ENCODE peak calls at places on chromosome 14, in five cellular contexts. One of them, this sample, is unnamed.

GRCh38 chr14:21070610-21071224 is 613 bp downstream of the ARHGEF40 start:
- DNase-seq in H9: peak
- DNase-seq in H1: peak
- DNase-seq in mesenchymal stem cell: peak
- DNase-seq in trophoblast cell: peak
- DNase-seq in this sample: peak

GRCh38 chr14:73467377-73467776 is 9.0 kb upstream of the NUMB start:
- DNase-seq in H9: no peak
- DNase-seq in H1: no peak
- DNase-seq in mesenchymal stem cell: peak
- DNase-seq in trophoblast cell: peak
- DNase-seq in this sample: no peak

GRCh38 chr14:68248481-68249255 is 429.1 kb downstream of the RAD51B start:
- DNase-seq in H9: no peak
- DNase-seq in H1: peak
- DNase-seq in mesenchymal stem cell: peak
- DNase-seq in trophoblast cell: peak
- DNase-seq in this sample: peak

GRCh38 chr14:46322076-46322475 is 329.5 kb downstream of the RPL10L start:
- DNase-seq in H9: peak
- DNase-seq in H1: no peak
- DNase-seq in mesenchymal stem cell: peak
- DNase-seq in trophoblast cell: peak
- DNase-seq in this sample: peak

GRCh38 chr14:61280092-61280525 is 1.0 kb downstream of the TMEM30B start:
- DNase-seq in H9: no peak
- DNase-seq in H1: peak
- DNase-seq in mesenchymal stem cell: no peak
- DNase-seq in trophoblast cell: no peak
- DNase-seq in this sample: no peak

GRCh38 chr14:58282925-58283593 is 15.3 kb upstream of the ARID4A start:
- DNase-seq in H9: no peak
- DNase-seq in H1: no peak
- DNase-seq in mesenchymal stem cell: no peak
- DNase-seq in trophoblast cell: no peak
- DNase-seq in this sample: no peak

GRCh38 chr14:92676031-92676430 is 72.4 kb downstream of the LGMN start:
- DNase-seq in H9: no peak
- DNase-seq in H1: no peak
- DNase-seq in mesenchymal stem cell: no peak
- DNase-seq in trophoblast cell: no peak
- DNase-seq in this sample: no peak

GRCh38 chr14:99378782-99379214 is 101.9 kb downstream of the SETD3 start:
- DNase-seq in H9: no peak
- DNase-seq in H1: no peak
- DNase-seq in mesenchymal stem cell: peak
- DNase-seq in trophoblast cell: peak
- DNase-seq in this sample: no peak

GRCh38 chr14:35333797-35334743 is 41.9 kb downstream of the PSMA6 start:
- DNase-seq in H9: no peak
- DNase-seq in H1: peak
- DNase-seq in mesenchymal stem cell: no peak
- DNase-seq in trophoblast cell: no peak
- DNase-seq in this sample: no peak

GRCh38 chr14:69773571-69774276 is 6.8 kb downstream of the SRSF5 start:
- DNase-seq in H9: no peak
- DNase-seq in H1: no peak
- DNase-seq in mesenchymal stem cell: peak
- DNase-seq in trophoblast cell: peak
- DNase-seq in this sample: no peak

GRCh38 chr14:74543771-74544170 is 50.2 kb downstream of the ISCA2 start:
- DNase-seq in H9: no peak
- DNase-seq in H1: no peak
- DNase-seq in mesenchymal stem cell: no peak
- DNase-seq in trophoblast cell: no peak
- DNase-seq in this sample: no peak

GRCh38 chr14:75984674-75985073 is 889 bp upstream of the IFT43 start:
- DNase-seq in H9: no peak
- DNase-seq in H1: no peak
- DNase-seq in mesenchymal stem cell: no peak
- DNase-seq in trophoblast cell: no peak
- DNase-seq in this sample: no peak

GRCh38 chr14:52032196-52032865 is 36.5 kb downstream of the NID2 start:
- DNase-seq in H9: no peak
- DNase-seq in H1: no peak
- DNase-seq in mesenchymal stem cell: peak
- DNase-seq in trophoblast cell: no peak
- DNase-seq in this sample: no peak

DNA sequence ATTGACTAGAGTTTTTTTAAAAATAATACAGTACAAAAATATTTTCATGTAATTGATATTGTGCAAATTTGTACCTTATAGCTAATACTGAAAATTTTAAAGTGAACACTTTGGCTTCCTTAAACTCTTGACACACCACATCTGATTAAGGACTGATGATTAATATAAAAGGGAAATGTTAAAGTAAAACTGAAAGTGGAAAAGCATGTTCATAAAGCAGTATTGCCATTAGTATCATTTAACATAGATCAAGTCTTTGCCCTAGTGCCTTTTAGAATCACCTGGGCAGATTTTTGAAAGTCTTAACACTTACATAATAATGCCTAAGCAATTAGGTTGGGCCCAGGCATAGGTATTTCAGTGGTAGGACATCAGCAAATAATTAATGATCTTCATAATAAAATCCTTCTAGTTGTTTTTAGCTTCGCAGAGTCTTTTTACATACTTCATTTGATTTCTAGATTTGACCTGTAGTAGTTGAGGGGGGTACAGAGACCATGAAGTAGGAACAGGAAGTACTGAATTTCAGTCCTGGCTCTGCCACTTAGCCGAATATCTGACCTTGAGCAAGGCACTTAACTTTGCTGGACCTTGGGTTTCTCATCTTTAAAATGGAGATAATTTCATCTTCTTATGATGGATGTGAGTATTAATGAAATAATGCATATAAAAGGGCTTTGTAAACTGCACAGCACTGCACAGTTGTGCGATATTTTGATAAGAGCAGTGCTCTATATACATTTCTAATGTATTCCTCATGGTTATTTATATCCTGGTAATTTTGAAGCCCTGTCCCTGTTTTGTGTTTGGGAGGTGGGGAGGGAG is 43.7 kb downstream of the MARK3 start:
- DNase-seq in H9: no peak
- DNase-seq in H1: no peak
- DNase-seq in mesenchymal stem cell: no peak
- DNase-seq in trophoblast cell: no peak
- DNase-seq in this sample: no peak
- H2BK12ac ChIP-seq in H9: no peak
- H2BK12ac ChIP-seq in H1: no peak
- H2BK12ac ChIP-seq in mesenchymal stem cell: no peak
- H2BK12ac ChIP-seq in trophoblast cell: no peak
- H2BK12ac ChIP-seq in this sample: no peak

GRCh38 chr14:64347748-64348147 is 40.4 kb upstream of the MTHFD1 start:
- DNase-seq in H9: no peak
- DNase-seq in H1: no peak
- DNase-seq in mesenchymal stem cell: no peak
- DNase-seq in trophoblast cell: no peak
- DNase-seq in this sample: no peak
- H2BK12ac ChIP-seq in H9: no peak
- H2BK12ac ChIP-seq in H1: no peak
- H2BK12ac ChIP-seq in mesenchymal stem cell: no peak
- H2BK12ac ChIP-seq in trophoblast cell: no peak
- H2BK12ac ChIP-seq in this sample: no peak

GRCh38 chr14:95402612-95403011 is 82.9 kb upstream of the CLMN start:
- DNase-seq in H9: no peak
- DNase-seq in H1: no peak
- DNase-seq in mesenchymal stem cell: no peak
- DNase-seq in trophoblast cell: no peak
- DNase-seq in this sample: no peak

GRCh38 chr14:95397325-95397724 is 77.6 kb upstream of the CLMN start:
- DNase-seq in H9: no peak
- DNase-seq in H1: no peak
- DNase-seq in mesenchymal stem cell: no peak
- DNase-seq in trophoblast cell: no peak
- DNase-seq in this sample: no peak

GRCh38 chr14:95398630-95399547 is 79.2 kb upstream of the CLMN start:
- DNase-seq in H9: no peak
- DNase-seq in H1: no peak
- DNase-seq in mesenchymal stem cell: no peak
- DNase-seq in trophoblast cell: no peak
- DNase-seq in this sample: no peak

GRCh38 chr14:95406756-95407155 is 87.0 kb upstream of the CLMN start:
- DNase-seq in H9: no peak
- DNase-seq in H1: no peak
- DNase-seq in mesenchymal stem cell: no peak
- DNase-seq in trophoblast cell: no peak
- DNase-seq in this sample: no peak

GRCh38 chr14:95402184-95402583 is 82.5 kb upstream of the CLMN start:
- DNase-seq in H9: no peak
- DNase-seq in H1: no peak
- DNase-seq in mesenchymal stem cell: no peak
- DNase-seq in trophoblast cell: no peak
- DNase-seq in this sample: no peak
- H2BK12ac ChIP-seq in H9: no peak
- H2BK12ac ChIP-seq in H1: no peak
- H2BK12ac ChIP-seq in mesenchymal stem cell: no peak
- H2BK12ac ChIP-seq in trophoblast cell: no peak
- H2BK12ac ChIP-seq in this sample: no peak

GRCh38 chr14:54138354-54139038 is 181.9 kb upstream of the BMP4 start:
- DNase-seq in H9: no peak
- DNase-seq in H1: no peak
- DNase-seq in mesenchymal stem cell: peak
- DNase-seq in trophoblast cell: no peak
- DNase-seq in this sample: no peak
- H2BK12ac ChIP-seq in H9: no peak
- H2BK12ac ChIP-seq in H1: no peak
- H2BK12ac ChIP-seq in mesenchymal stem cell: no peak
- H2BK12ac ChIP-seq in trophoblast cell: no peak
- H2BK12ac ChIP-seq in this sample: no peak

DNA sequence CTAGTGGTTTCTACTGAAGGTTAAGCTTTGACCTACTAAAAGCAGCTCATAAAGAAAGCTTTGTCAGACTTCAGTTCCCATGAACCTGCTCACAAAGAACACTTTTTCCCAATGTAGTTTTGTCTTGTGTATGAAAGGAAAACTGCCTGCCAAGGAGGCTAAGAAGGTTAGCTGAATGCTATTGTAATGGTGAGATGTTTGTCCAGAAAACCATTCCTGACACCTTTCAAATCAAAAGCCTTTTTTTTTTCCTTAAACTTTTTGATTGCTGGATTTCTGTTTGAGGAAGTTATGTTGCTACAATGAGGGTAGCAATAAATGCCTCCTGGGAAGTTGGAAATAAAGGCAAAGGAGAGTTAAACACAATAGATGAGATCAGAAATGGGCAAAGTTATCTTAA is 27.3 kb downstream of the TECPR2 start:
- DNase-seq in H9: no peak
- DNase-seq in H1: no peak
- DNase-seq in mesenchymal stem cell: no peak
- DNase-seq in trophoblast cell: no peak
- DNase-seq in this sample: no peak
- H2BK12ac ChIP-seq in H9: no peak
- H2BK12ac ChIP-seq in H1: no peak
- H2BK12ac ChIP-seq in mesenchymal stem cell: no peak
- H2BK12ac ChIP-seq in trophoblast cell: no peak
- H2BK12ac ChIP-seq in this sample: no peak

DNA sequence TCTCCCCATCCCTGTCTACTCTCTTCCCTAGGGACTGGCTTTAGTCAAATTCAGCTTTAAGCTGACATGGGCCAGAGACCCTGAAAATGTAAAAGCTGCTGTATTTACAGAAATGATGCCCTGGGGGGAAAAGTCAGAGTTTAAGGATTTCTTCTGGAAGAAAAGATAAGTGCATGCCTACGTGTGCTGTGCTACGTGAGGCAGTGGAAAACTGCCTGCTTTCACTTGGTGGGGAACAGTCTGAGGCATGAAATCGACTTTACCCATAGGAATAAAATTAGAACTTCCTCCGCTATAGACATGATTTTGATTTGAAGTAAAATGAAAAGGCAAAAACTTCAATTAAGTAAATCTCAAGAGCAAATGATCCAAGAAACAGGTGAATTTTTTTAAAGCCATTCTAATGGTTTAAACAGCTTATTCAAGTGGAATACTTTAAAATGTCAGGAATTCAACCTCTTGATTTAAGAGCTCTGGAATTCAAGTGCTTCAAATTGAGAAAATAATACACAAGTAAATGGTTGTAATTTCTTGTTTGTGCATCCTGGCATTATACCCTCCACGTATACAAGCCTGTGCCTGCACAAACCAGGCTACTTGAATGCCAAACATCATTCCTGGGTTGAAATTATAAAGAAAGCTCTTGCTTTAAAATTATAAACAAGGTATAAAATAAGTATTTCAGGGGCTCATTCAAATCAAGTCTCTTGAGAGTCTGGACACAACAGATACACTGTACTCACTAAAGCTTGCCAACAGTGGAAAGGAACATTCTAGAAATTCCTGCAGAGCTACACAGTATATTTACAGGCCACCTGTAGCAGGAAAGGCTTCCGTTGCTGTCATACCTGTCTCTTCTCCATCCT is 168.4 kb downstream of the FOXN3 start:
- DNase-seq in H9: no peak
- DNase-seq in H1: no peak
- DNase-seq in mesenchymal stem cell: no peak
- DNase-seq in trophoblast cell: peak
- DNase-seq in this sample: no peak
- H2BK12ac ChIP-seq in H9: no peak
- H2BK12ac ChIP-seq in H1: no peak
- H2BK12ac ChIP-seq in mesenchymal stem cell: no peak
- H2BK12ac ChIP-seq in trophoblast cell: no peak
- H2BK12ac ChIP-seq in this sample: no peak

GRCh38 chr14:25413058-25413457 is 363.1 kb upstream of the STXBP6 start:
- DNase-seq in H9: no peak
- DNase-seq in H1: no peak
- DNase-seq in mesenchymal stem cell: no peak
- DNase-seq in trophoblast cell: no peak
- DNase-seq in this sample: no peak
- H2BK12ac ChIP-seq in H9: no peak
- H2BK12ac ChIP-seq in H1: no peak
- H2BK12ac ChIP-seq in mesenchymal stem cell: no peak
- H2BK12ac ChIP-seq in trophoblast cell: no peak
- H2BK12ac ChIP-seq in this sample: no peak

GRCh38 chr14:90760055-90760444 is 56.2 kb downstream of the TTC7B start:
- DNase-seq in H9: no peak
- DNase-seq in H1: no peak
- DNase-seq in mesenchymal stem cell: no peak
- DNase-seq in trophoblast cell: no peak
- DNase-seq in this sample: no peak
- H2BK12ac ChIP-seq in H9: no peak
- H2BK12ac ChIP-seq in H1: peak
- H2BK12ac ChIP-seq in mesenchymal stem cell: no peak
- H2BK12ac ChIP-seq in trophoblast cell: no peak
- H2BK12ac ChIP-seq in this sample: no peak